ENCODE peak calls at places on chromosomes 16 and 17, in five cellular contexts. M is Panc1, L is prostate gland, P is stomach, N is SK-N-SH. V is an unnamed sample. For H3K4me1, the result is how much of the 10 kb centered on the place peaks cover.

GRCh38 chr16:89289428-89290395 is 72.2 kb downstream of the ZNF778 start:
- DNase-seq in M (peak), L (peak), N (peak), P (peak), V (no peak)

GRCh38 chr17:4082136-4082924 is 60.5 kb downstream of the ZZEF1 start:
- DNase-seq in M (no peak), N (no peak), L (no peak), P (no peak), V (no peak)

GRCh38 chr17:22310717-22311686 is 618.7 kb downstream of the KCNJ18 start:
- DNase-seq in M (no peak), L (no peak), P (no peak), N (no peak), V (no peak)

GRCh38 chr17:75980188-75981018 is 1.4 kb downstream of the TEN1 start:
- DNase-seq in N (no peak), M (no peak), L (no peak), P (no peak), V (no peak)

GRCh38 chr17:3982541-3983017 is 18.3 kb upstream of the ATP2A3 start:
- DNase-seq in N (peak), P (no peak), M (no peak), L (no peak), V (no peak)

GRCh38 chr17:65967372-65967771 is 224.6 kb downstream of the CEP112 start:
- DNase-seq in M (no peak), N (no peak), P (no peak), L (no peak), V (no peak)

GRCh38 chr17:40316571-40317344 is 7.8 kb downstream of the RARA start:
- DNase-seq in P (peak), L (peak), M (no peak), N (peak), V (peak)

GRCh38 chr17:77326636-77327035 is 185.9 kb downstream of the SEC14L1 start:
- DNase-seq in P (peak), N (no peak), L (no peak), M (no peak), V (peak)

GRCh38 chr16:88928405-88929375 is 48.3 kb downstream of the CBFA2T3 start:
- DNase-seq in M (no peak), N (no peak), P (peak), L (no peak), V (no peak)

GRCh38 chr17:74569392-74570003 is 2.2 kb upstream of the CD300H start:
- DNase-seq in M (peak), N (no peak), P (peak), L (no peak), V (no peak)

GRCh38 chr16:2432801-2433505 is 3.7 kb downstream of the CCNF start:
- DNase-seq in P (no peak), N (no peak), L (no peak), M (no peak), V (no peak)

GRCh38 chr17:62950067-62950466 is 16.0 kb upstream of the TANC2 start:
- DNase-seq in M (no peak), L (no peak), N (no peak), P (peak), V (no peak)

GRCh38 chr17:4607773-4608187 is 23.5 kb downstream of the SMTNL2 start:
- DNase-seq in N (no peak), L (no peak), P (peak), M (no peak), V (no peak)

GRCh38 chr17:72529386-72529785 is 408.6 kb downstream of the SOX9 start:
- DNase-seq in P (no peak), M (no peak), L (no peak), N (no peak), V (no peak)

GRCh38 chr17:71432378-71433315 is 688.2 kb upstream of the SOX9 start:
- DNase-seq in P (no peak), M (no peak), L (no peak), N (no peak), V (no peak)

GRCh38 chr17:2070241-2071023 is 15.5 kb downstream of the HIC1 start:
- DNase-seq in P (no peak), L (no peak), M (no peak), N (no peak), V (no peak)

GRCh38 chr17:2071024-2071385 is 16.1 kb downstream of the HIC1 start:
- DNase-seq in L (no peak), P (no peak), N (no peak), M (no peak), V (no peak)

GRCh38 chr17:2068589-2069051 is 13.7 kb downstream of the HIC1 start:
- DNase-seq in N (peak), L (no peak), P (no peak), M (no peak), V (no peak)

GRCh38 chr17:2074919-2075318 is 20.0 kb downstream of the HIC1 start:
- DNase-seq in N (no peak), L (no peak), M (no peak), P (no peak), V (no peak)

GRCh38 chr17:2071421-2072281 is 16.7 kb downstream of the HIC1 start:
- DNase-seq in L (no peak), P (no peak), N (no peak), M (no peak), V (no peak)
- TF ChIP-seq POLR2AphosphoS5 in L (peak), P (peak), N (no peak), M (no peak), V (peak)

DNA sequence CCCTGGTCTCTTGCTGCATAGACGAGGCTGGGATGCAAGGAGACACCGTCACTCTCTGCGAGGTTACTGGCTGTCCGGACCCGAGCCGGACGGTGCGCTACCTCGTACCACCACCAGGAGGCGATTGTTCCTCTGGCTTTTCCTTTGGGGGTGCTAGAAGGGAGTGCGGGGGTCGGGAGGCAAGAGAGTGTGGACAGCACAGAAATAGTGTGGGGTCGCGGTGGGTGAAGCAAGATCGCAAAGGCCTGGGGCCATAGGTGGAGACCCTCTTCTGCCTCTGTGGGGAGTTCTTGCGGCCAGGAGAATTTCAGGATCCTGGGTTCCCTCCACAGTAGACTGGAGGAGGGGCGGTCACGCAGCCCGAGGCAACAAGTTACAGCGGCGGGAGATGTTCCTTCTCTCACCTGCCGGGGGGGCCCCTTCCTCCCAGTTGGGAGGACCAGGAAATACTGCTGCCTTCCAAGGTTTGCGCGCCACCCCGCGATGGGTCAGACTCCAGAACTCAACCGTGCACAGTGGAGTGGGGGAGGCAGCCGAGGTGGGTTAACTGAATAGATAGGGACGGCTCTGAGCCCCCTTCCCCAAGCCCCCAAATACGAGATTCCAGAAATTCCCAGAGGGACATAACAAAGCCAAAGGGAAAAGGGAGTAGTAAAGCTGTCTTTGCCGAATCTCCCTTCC is 6.9 kb downstream of the PHOSPHO1 start:
- DNase-seq in M (no peak), L (peak), N (peak), P (peak), V (no peak)
- H3K4me3 ChIP-seq in M (peak), L (no peak), N (peak), P (peak), V (peak)

DNA sequence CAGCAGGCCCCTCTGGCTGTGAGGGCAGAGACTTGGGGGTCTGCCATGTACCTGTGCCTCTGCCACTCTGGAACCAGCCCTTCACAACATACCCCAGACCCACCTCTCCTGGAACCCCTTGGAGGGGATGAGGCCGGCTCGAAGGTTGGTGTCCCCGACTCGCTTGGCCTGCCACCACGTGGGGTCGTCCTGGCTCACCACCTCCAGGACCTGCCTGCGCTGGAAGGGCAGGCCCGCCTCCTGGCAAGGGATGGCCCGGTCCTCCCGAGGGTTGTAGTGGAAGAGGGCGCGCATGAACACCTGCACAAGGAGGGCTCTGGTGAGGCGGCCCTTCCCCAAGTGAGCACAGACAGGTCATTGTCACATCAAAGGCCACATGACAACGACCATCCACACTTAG is 12.2 kb downstream of the MPP3 start:
- DNase-seq in N (no peak), M (no peak), L (no peak), P (no peak), V (no peak)
- H3K4me1 ChIP-seq in N (under half), M (under half), L (under half), P (under half), V (under half)

GRCh38 chr16:69745232-69745612 is 9.5 kb downstream of the NOB1 start:
- DNase-seq in P (no peak), L (no peak), N (no peak), M (no peak), V (no peak)
- TF ChIP-seq POLR2AphosphoS5 in P (no peak), L (no peak), N (no peak), M (no peak), V (no peak)

DNA sequence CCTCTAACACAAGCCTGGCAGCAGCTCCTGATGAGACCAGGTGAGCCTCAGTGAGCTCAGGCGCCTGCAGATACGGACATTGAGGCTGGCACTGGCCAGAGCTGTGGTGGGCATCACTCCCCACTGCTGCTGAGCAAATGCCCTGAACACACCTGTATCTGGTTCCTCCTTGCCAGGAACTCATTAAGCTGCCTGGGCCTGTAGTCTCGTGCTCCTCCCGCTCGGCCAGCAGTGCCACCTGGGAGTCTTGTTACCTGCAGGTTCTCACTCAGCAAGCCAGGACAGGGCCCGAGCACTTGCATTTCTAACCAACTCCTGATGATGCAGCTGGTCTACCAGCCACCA is 13.3 kb downstream of the EIF4A3 start:
- DNase-seq in L (peak), M (no peak), P (no peak), N (no peak), V (no peak)
- H3K4me3 ChIP-seq in L (no peak), M (no peak), P (no peak), N (no peak), V (no peak)

GRCh38 chr16:84834403-84834772 is 14.6 kb downstream of the CRISPLD2 start:
- DNase-seq in P (no peak), M (no peak), L (no peak), N (peak), V (no peak)

GRCh38 chr16:84830765-84831384 is 11.1 kb downstream of the CRISPLD2 start:
- DNase-seq in M (no peak), P (no peak), N (no peak), L (no peak), V (no peak)

GRCh38 chr16:84833542-84834402 is 14.0 kb downstream of the CRISPLD2 start:
- DNase-seq in M (no peak), N (no peak), L (no peak), P (no peak), V (no peak)

GRCh38 chr16:84832488-84833141 is 12.8 kb downstream of the CRISPLD2 start:
- DNase-seq in M (no peak), L (peak), N (no peak), P (peak), V (peak)

DNA sequence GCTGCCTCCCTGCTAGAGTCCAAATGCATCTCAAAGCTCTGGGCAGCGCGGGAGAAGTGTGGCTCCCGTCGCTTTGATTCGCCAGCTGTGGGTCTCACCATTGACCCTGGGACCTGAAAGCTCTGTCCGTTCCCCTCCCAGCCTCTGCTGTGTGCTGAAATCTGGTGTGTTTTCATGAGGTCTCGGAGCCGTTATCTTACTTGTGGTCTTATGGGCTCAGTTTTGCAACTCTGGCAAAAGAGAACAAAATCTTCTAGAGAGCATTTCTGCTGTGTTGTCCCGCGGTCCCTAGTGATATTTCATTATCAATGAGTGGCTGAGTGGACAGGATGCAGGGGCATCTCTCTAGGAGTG is 13.3 kb downstream of the CRISPLD2 start:
- DNase-seq in N (no peak), P (no peak), M (no peak), L (no peak), V (no peak)
- H3K4me1 ChIP-seq in N (under half), P (half or more), M (under half), L (under half), V (under half)

GRCh38 chr17:56350592-56350991 is 197.3 kb downstream of the ANKFN1 start:
- DNase-seq in L (no peak), N (no peak), P (no peak), M (no peak), V (no peak)
- TF ChIP-seq POLR2AphosphoS5 in L (no peak), N (no peak), P (no peak), M (no peak), V (no peak)

DNA sequence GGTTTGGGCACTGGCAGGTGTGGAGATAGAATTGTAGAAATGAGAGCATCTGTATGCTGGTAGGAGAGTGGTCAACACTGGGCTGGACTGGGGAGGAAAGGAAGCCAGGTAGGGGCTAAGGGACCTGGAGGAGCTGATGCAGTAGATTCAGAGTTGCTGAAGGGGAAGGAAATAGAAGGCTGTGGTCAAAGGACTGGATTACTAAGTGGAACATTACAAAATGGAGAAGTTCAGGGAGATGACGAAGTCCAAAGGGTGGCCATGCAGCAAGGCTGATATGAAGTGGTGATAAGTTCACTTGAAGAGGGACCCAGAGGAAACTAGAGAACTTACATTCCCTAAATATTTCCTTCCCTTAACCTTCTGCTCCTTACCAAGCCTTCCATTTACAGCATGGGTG is 8.6 kb upstream of the CCL2 start:
- DNase-seq in L (no peak), M (no peak), N (no peak), P (no peak), V (no peak)
- H3K4me3 ChIP-seq in L (no peak), M (no peak), N (no peak), P (no peak), V (no peak)

V was measured in breast epithelium.